ENCODE peak calls at places on chromosomes 4 and X, in five cellular contexts. H is posterior cingulate gyrus; T is kidney tubule cell; N is globus pallidus; M is stimulated activated CD4-positive, alpha-beta T cell treated with anti-CD3 and anti-CD28 coated beads, Interleukin-4, amount 100 ng/mL, for 4 hours. D is an unnamed sample.

GRCh38 chrX:137545711-137546651 is 19.9 kb upstream of the ZIC3 start:
- DNase-seq in H (no peak), T (no peak), N (no peak), M (no peak), D (no peak)

GRCh38 chrX:70129811-70130210 is 3.4 kb upstream of the IGBP1 start:
- DNase-seq in H (no peak), T (peak), N (no peak), M (no peak), D (no peak)

GRCh38 chrX:19602866-19603620 is 87.7 kb upstream of the MAP3K15 start:
- DNase-seq in H (no peak), T (peak), N (no peak), M (no peak), D (no peak)

GRCh38 chr4:94304365-94304971 is 38.2 kb downstream of the HPGDS start:
- DNase-seq in H (no peak), T (peak), N (peak), M (no peak), D (no peak)

GRCh38 chrX:149272690-149273463 is 232.2 kb downstream of the IDS start:
- DNase-seq in H (no peak), T (no peak), N (no peak), M (no peak), D (no peak)

GRCh38 chr4:163556169-163556568 is 61.7 kb downstream of the TMA16 start:
- DNase-seq in H (no peak), T (peak), N (peak), M (no peak), D (no peak)

GRCh38 chr4:123352240-123352945 is 44.2 kb upstream of the SPRY1 start:
- DNase-seq in H (no peak), T (peak), N (peak), M (no peak), D (no peak)

GRCh38 chr4:10893417-10893816 is 208.8 kb upstream of the CLNK start:
- DNase-seq in H (no peak), T (no peak), N (no peak), M (no peak), D (no peak)

GRCh38 chrX:23003121-23003520 is 3.4 kb downstream of the DDX53 start:
- DNase-seq in H (no peak), T (peak), N (no peak), M (no peak), D (no peak)

GRCh38 chr4:20483416-20483815 is 216.8 kb upstream of the PACRGL start:
- DNase-seq in H (no peak), T (no peak), N (no peak), M (no peak), D (no peak)

GRCh38 chr4:123398803-123399637 is 2.4 kb downstream of the SPRY1 start:
- DNase-seq in H (peak), T (peak), N (peak), M (peak), D (no peak)

GRCh38 chrX:55524487-55524886 is 34.8 kb upstream of the USP51 start:
- DNase-seq in H (no peak), T (no peak), N (peak), M (no peak), D (no peak)

GRCh38 chrX:152738560-152738959 is 5.0 kb downstream of the MAGEA12 start:
- DNase-seq in H (no peak), T (no peak), N (no peak), M (no peak), D (no peak)

GRCh38 chr4:100340534-100341364 is 150.5 kb upstream of the DDIT4L start:
- DNase-seq in H (no peak), T (peak), N (no peak), M (no peak), D (no peak)

GRCh38 chr4:77433102-77433733 is 172.4 kb upstream of the CXCL13 start:
- DNase-seq in H (no peak), T (peak), N (peak), M (no peak), D (no peak)

GRCh38 chr4:29423836-29424721 is 1296.1 kb upstream of the PCDH7 start:
- DNase-seq in H (no peak), T (peak), N (no peak), M (no peak), D (no peak)

GRCh38 chrX:25003066-25003849 is 12.5 kb downstream of the ARX start:
- DNase-seq in H (no peak), T (no peak), N (no peak), M (no peak), D (no peak)

GRCh38 chrX:141879616-141880015 is 24.1 kb upstream of the MAGEC1 start:
- DNase-seq in H (no peak), T (no peak), N (no peak), M (no peak), D (no peak)

GRCh38 chr4:162522724-162523123 is 358.9 kb upstream of the FSTL5 start:
- DNase-seq in H (no peak), T (no peak), N (no peak), M (no peak), D (no peak)

GRCh38 chrX:43750248-43750676 is 94.2 kb downstream of the MAOA start:
- DNase-seq in H (peak), T (peak), N (peak), M (peak), D (peak)

GRCh38 chr4:138188406-138189084 is 53.6 kb downstream of the SLC7A11 start:
- DNase-seq in H (no peak), T (no peak), N (no peak), M (no peak), D (no peak)